ENCODE peak calls at places on chromosomes 11 and 22, in five cellular contexts. J is A549, Y is sigmoid colon, H is stomach, M is tibial nerve. G is an unnamed sample.
A peak's percentile ranks its signal among the peaks of the same experiment; 100 is the strongest.

GRCh38 chr11:131595812-131596211 is 225.4 kb downstream of the NTM start:
- DNase-seq in J (no peak), Y (no peak), H (no peak), M (no peak), G (no peak)

GRCh38 chr11:46050065-46050464 is 71.2 kb downstream of the PHF21A start:
- DNase-seq in J (no peak), Y (peak; percentile 70), H (no peak), M (no peak), G (peak; percentile 34)

GRCh38 chr11:11178671-11179070 is 174.4 kb downstream of the CSNK2A3 start:
- DNase-seq in J (no peak), Y (no peak), H (no peak), M (no peak), G (no peak)

GRCh38 chr11:134068829-134069425 is at the start of gene JAM3:
- DNase-seq in J (peak; percentile 74), Y (peak; percentile 97), H (peak; percentile 87), M (peak; percentile 94), G (peak; percentile 97)

GRCh38 chr11:95863486-95864140 is 60.3 kb downstream of the MTMR2 start:
- DNase-seq in J (no peak), Y (no peak), H (no peak), M (no peak), G (no peak)

GRCh38 chr22:30969532-30970355 is 679 bp downstream of the TUG1 start:
- DNase-seq in J (peak; percentile 44), Y (peak; percentile 64), H (peak; percentile 31), M (no peak), G (no peak)

GRCh38 chr11:119223856-119224255 is 17.7 kb downstream of the CBL start:
- DNase-seq in J (no peak), Y (no peak), H (no peak), M (no peak), G (no peak)

GRCh38 chr22:44813416-44813815 is 61.0 kb downstream of the ARHGAP8 start:
- DNase-seq in J (no peak), Y (no peak), H (no peak), M (no peak), G (no peak)

GRCh38 chr11:119185916-119186634 is 800 bp downstream of the NHERF4 start:
- DNase-seq in J (no peak), Y (no peak), H (no peak), M (no peak), G (no peak)

DNA sequence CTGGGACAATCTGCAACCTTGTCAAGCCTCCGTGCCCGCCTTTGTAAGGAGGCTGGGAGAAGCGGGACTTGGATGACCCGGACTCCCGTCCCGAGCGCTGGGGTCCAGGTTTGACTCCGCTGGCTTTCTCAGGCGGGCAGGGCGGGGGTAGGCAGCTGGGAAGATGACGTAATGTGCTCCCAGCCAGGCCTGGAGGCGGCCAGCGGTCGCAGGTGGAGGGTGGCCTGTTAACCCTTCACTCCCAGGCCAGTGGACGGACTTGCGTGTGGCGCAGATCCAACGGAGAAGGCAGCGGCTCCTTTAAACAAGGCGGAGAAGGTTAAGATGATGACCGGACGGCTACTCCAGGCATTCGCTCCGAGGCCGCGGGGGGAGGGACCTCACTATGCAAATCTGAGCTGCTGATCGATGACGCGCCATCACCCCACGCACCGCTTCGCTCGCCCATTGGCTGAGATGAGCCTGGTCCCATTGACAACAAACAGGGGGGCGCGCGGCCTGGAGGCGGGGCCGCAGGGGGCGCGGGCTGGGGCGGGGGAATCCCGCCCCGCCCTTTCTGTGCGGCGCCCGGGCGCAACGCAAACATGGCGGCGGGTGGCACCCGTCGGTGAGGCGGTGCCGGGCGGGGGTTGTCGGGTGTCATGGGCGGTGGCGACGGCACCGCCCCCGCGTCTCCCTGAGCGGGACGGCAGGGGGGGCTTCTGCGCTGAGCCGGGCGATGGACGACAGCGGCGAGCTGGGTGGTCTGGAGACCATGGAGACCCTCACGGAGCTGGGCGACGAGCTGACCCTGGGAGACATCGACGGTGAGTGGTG is at the start of gene SREBF2:
- DNase-seq in J (peak; percentile 99), Y (peak; percentile 100), H (peak; percentile 100), M (peak; percentile 100), G (peak; percentile 99)
- TF ChIP-seq EP300 in J (peak; percentile 12), Y (peak; percentile 82), H (peak; percentile 27), M (peak; percentile 98), G (peak; percentile 59)

DNA sequence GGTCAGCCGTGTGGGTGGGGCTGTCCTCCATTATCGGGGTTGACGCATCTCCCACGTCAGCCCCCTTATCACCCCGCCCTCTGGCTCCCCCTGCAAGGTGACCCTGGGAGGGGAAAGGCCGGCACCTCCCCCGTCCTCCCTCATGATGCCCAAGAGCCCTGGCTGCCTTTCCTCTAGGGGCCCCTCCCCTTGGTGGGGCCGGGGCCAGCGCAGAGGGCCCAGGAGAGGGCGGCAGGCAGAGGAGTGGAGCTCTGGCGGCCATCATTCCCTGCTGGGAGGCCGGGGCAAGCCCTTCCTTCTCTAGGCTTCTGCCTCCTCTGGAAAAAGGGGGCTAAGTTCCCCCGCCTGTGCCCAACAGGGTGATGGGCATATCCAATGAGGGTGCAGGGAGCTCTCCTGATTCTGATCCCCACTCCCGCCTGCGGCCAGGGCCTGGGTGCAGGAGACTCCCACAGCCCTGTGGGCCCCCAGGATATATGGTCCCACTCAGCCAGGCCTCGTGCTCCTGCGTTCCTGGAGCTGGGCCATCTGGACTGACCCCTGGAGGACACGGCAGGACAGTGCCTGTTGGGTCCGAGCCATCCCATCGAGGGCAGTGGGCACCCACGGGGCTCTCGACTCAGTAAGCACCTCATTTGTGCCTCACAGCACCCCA is 12.3 kb downstream of the MYRF start:
- DNase-seq in J (no peak), Y (no peak), H (peak; percentile 87), M (no peak), G (peak; percentile 86)
- TF ChIP-seq CTCF in J (no peak), Y (no peak), H (no peak), M (no peak), G (no peak)

DNA sequence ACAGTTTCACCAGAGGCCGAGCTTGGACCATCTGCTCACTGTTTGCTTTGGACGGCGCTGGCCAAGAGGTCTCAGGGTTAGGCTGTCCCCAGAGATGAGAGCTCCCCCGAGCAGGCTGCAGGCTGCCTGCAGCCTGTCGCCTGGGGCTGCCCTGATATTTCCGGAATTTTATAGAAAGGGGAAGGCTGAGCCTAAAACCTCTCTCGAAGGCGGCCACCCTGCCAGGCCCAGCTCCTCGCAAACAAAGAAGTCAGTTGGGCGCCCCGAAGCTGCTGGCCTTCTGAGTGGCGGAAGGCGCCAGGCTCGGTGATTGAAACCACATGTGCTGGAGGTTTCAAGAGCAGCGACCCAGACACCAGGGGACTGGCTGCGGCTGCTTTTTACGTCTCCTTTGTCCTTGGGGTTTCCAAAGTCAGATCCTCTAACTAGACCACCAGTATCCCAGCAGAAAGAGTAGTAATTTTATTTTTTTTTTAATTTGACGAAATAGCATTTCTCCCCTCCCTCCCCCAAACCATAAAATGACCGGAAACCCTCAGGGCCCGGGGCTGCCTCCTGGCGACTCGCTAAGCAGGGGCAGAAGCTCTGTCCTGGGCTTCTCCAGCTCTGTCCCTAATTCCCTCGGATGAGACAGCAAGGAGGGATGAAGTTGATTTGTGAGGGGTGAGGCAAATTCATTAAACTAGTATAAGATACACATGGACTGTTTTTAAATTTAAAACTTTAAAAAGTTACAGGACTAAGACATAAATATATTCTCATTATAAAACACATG is 57.4 kb downstream of the CLMP start:
- DNase-seq in J (no peak), Y (peak; percentile 93), H (peak; percentile 47), M (peak; percentile 79), G (peak; percentile 77)
- TF ChIP-seq EP300 in J (no peak), Y (no peak), H (no peak), M (peak; percentile 72), G (no peak)

DNA sequence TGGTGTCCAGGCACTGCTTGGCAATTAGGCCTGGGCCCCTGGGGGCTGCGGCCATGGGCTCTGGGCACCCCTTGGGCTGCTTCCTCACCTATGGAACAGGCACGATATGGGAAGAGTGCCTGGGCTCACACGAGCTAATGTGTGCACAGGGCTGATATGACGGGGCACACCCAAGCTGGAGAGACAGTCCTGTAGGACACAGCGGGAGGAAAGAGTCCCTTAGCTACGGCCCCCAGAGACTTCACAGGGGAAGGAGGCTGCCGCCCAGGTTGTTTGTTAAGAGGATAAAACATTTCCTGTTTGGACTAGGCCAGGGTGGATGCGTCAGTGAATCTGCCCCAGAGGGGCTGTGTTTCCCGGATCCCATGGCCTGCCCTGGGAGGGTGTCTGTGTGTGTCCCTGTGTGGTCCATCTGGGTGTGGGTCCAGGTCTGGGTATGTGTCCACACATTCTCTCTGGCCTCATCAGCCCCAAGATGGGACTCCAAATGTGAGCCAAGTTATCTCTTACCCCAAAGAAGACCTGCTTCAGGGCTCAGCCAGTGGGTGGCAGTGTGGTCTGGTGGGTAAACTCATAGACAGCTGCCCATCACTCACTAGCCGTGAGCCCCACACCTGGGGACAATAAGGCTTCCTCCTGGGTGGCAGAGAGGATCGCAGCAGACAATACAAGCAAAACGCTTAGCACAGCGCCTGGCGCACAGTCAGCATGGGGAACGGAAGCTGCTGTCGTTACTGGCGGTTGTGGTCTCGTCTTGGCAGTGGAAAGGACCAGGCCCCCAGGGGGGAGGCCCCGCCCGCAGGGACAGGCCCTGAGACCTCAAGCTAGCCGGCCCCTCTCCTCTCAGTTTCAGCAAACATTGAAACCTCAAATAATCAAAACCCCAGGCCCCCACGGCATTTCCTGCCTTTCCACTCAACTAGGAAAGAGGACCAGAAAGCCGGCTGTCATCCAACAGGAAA is 3.2 kb upstream of the EMID1 start:
- DNase-seq in J (peak; percentile 24), Y (no peak), H (peak; percentile 43), M (peak; percentile 30), G (no peak)
- TF ChIP-seq CTCF in J (peak; percentile 35), Y (peak; percentile 12), H (peak; percentile 17), M (no peak), G (no peak)

GRCh38 chr11:91630916-91631673 is 593.5 kb upstream of the FAT3 start:
- DNase-seq in J (peak; percentile 41), Y (no peak), H (no peak), M (no peak), G (no peak)

GRCh38 chr11:91624021-91624420 is 600.6 kb upstream of the FAT3 start:
- DNase-seq in J (no peak), Y (no peak), H (no peak), M (no peak), G (no peak)

GRCh38 chr11:91625495-91625894 is 599.1 kb upstream of the FAT3 start:
- DNase-seq in J (no peak), Y (no peak), H (no peak), M (no peak), G (no peak)
- TF ChIP-seq EP300 in J (no peak), Y (no peak), H (no peak), M (no peak), G (no peak)

GRCh38 chr11:68312117-68312779 is at the start of gene LRP5:
- DNase-seq in J (no peak), Y (peak; percentile 69), H (no peak), M (no peak), G (peak; percentile 52)

GRCh38 chr11:68312780-68313573 is 586 bp downstream of the LRP5 start:
- DNase-seq in J (no peak), Y (no peak), H (no peak), M (no peak), G (no peak)

GRCh38 chr11:68314886-68315580 is 2.6 kb downstream of the LRP5 start:
- DNase-seq in J (peak; percentile 60), Y (no peak), H (no peak), M (no peak), G (peak; percentile 56)

GRCh38 chr11:68314203-68314885 is 2.0 kb downstream of the LRP5 start:
- DNase-seq in J (peak; percentile 52), Y (no peak), H (no peak), M (no peak), G (no peak)

GRCh38 chr11:68313574-68314202 is 1.3 kb downstream of the LRP5 start:
- DNase-seq in J (peak; percentile 39), Y (no peak), H (no peak), M (no peak), G (peak; percentile 39)
- TF ChIP-seq CTCF in J (no peak), Y (no peak), H (no peak), M (no peak), G (no peak)